ENCODE peak calls at places on chromosome 20, in six cellular contexts. H is K562, B is A549, E is HepG2, O is upper lobe of left lung, K is GM12878. F is an unnamed sample.

GRCh38 chr20:17017232-17017631 is 209.6 kb upstream of the PCSK2 start:
- ATAC-seq in H (no peak), B (no peak), E (no peak), O (no peak), K (no peak), F (no peak)

GRCh38 chr20:8489094-8489883 is 357.2 kb downstream of the PLCB1 start:
- ATAC-seq in H (no peak), B (no peak), E (peak; percentile 71), O (no peak), K (no peak), F (no peak)

GRCh38 chr20:25470045-25470444 is 62.6 kb downstream of the GINS1 start:
- ATAC-seq in H (peak; percentile 94), B (peak; percentile 84), E (peak; percentile 85), O (no peak), K (peak; percentile 83), F (no peak)

GRCh38 chr20:25066386-25066785 is 8.4 kb upstream of the ACSS1 start:
- ATAC-seq in H (no peak), B (peak; percentile 34), E (no peak), O (no peak), K (no peak), F (no peak)

GRCh38 chr20:13299401-13299800 is 78.3 kb downstream of the ISM1 start:
- ATAC-seq in H (peak; percentile 93), B (no peak), E (no peak), O (peak; percentile 6), K (no peak), F (no peak)

GRCh38 chr20:50335105-50335504 is 144.5 kb downstream of the CEBPB start:
- ATAC-seq in H (peak; percentile 98), B (peak; percentile 90), E (peak; percentile 69), O (no peak), K (peak; percentile 55), F (no peak)

GRCh38 chr20:5737619-5737953 is 12.6 kb upstream of the SHLD1 start:
- ATAC-seq in H (no peak), B (no peak), E (no peak), O (no peak), K (no peak), F (no peak)

GRCh38 chr20:46699651-46700359 is 9.6 kb upstream of the SLC2A10 start:
- ATAC-seq in H (peak; percentile 93), B (peak; percentile 86), E (peak; percentile 83), O (no peak), K (peak; percentile 65), F (no peak)

GRCh38 chr20:35174458-35175216 is 2.8 kb downstream of the PROCR start:
- ATAC-seq in H (peak; percentile 93), B (no peak), E (peak; percentile 93), O (no peak), K (no peak), F (no peak)

GRCh38 chr20:35329435-35330139 is 37.4 kb upstream of the FAM83C start:
- ATAC-seq in H (peak; percentile 98), B (peak; percentile 91), E (peak; percentile 58), O (no peak), K (peak; percentile 94), F (no peak)

GRCh38 chr20:46161921-46162320 is 43.8 kb downstream of the CD40 start:
- ATAC-seq in H (no peak), B (no peak), E (no peak), O (no peak), K (no peak), F (no peak)

GRCh38 chr20:22338140-22338708 is 246.1 kb downstream of the FOXA2 start:
- ATAC-seq in H (no peak), B (no peak), E (no peak), O (no peak), K (no peak), F (no peak)

GRCh38 chr20:4886771-4887527 is 114.4 kb downstream of the SLC23A2 start:
- ATAC-seq in H (no peak), B (no peak), E (no peak), O (peak; percentile 25), K (no peak), F (peak; percentile 36)

GRCh38 chr20:58652606-58653303 is 1.7 kb downstream of the STX16 start:
- ATAC-seq in H (peak; percentile 48), B (no peak), E (no peak), O (no peak), K (peak; percentile 20), F (no peak)

GRCh38 chr20:58656825-58657224 is 5.7 kb downstream of the STX16 start:
- ATAC-seq in H (no peak), B (no peak), E (no peak), O (no peak), K (peak; percentile 2), F (no peak)

GRCh38 chr20:58651548-58651822 is 402 bp downstream of the STX16 start:
- ATAC-seq in H (no peak), B (no peak), E (peak; percentile 17), O (no peak), K (no peak), F (no peak)

GRCh38 chr20:58651823-58652605 is 931 bp downstream of the STX16 start:
- ATAC-seq in H (peak; percentile 69), B (peak; percentile 72), E (peak; percentile 61), O (peak; percentile 83), K (peak; percentile 60), F (no peak)

GRCh38 chr20:58655328-58656094 is 4.4 kb downstream of the STX16 start:
- ATAC-seq in H (no peak), B (no peak), E (no peak), O (no peak), K (no peak), F (no peak)
- H3K27ac ChIP-seq in H (no peak overlapping the region), B (no peak overlapping the region), E (no peak overlapping the region), O (no peak overlapping the region), K (peak overlapping the region; percentile 43), F (no peak overlapping the region)

GRCh38 chr20:1815502-1816085 is 79.6 kb upstream of the SIRPA start:
- ATAC-seq in H (no peak), B (no peak), E (no peak), O (no peak), K (no peak), F (no peak)

GRCh38 chr20:1818895-1819294 is 76.3 kb upstream of the SIRPA start:
- ATAC-seq in H (no peak), B (no peak), E (no peak), O (no peak), K (no peak), F (no peak)

GRCh38 chr20:1817577-1818211 is 77.5 kb upstream of the SIRPA start:
- ATAC-seq in H (no peak), B (no peak), E (peak; percentile 36), O (no peak), K (no peak), F (no peak)

GRCh38 chr20:1818247-1818840 is 76.9 kb upstream of the SIRPA start:
- ATAC-seq in H (no peak), B (no peak), E (no peak), O (no peak), K (no peak), F (no peak)

DNA sequence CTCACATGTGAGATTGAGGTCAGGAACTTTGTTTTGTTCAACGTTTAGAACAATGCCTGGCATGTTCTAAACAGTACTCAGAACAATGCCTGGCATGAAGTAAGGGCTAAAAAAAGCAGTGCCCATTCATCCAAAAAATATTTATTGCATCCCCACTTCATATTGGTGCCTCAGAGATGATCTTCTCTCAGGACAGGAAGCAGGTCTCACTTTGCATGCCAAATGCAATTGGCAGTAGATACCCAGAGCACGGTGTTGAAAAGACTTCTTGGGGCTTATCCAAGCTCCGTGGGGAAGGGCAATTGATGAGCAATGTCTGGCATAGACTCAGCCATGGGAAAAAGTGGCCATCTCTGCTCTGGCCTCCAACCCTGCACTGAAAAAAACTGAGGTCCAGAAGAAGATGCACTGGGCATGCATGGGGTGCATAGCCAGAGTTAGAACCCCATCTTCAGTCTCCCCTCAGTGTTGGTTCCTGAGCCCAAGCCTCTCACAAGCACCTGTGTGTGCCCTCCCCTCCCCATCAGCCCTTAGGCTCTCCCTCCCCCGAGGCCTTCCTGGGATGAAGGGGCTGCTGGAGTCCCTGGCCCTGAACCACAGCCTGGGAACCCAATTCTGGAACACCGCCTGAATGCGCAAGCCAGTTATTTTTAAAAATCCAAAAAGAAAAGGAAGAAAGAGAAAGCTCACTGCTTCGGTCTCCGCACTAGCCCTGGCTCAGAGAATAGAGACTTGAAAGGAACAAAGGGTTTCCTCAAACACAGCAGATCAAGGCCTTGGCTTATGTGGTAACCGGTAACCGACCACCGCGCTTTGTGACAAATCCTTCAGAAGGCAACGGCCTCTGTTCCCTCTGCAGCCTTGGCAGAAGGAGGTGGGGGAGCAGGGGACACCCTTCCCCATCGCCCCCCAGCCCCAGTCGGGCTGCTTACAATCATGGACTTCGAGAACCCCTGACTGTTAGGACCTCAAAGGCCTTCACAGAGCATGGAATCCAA is 78.5 kb upstream of the SIRPA start:
- ATAC-seq in H (no peak), B (peak; percentile 58), E (peak; percentile 22), O (no peak), K (no peak), F (peak; percentile 23)
- TF ChIP-seq EP300 in H (no peak), B (peak; percentile 30), E (no peak), O (no peak), K (no peak), F (no peak)

GRCh38 chr20:44993343-44993742 is 27.0 kb downstream of the STK4 start:
- ATAC-seq in H (peak; percentile 71), B (no peak), E (no peak), O (no peak), K (no peak), F (no peak)

GRCh38 chr20:44990425-44990824 is 24.1 kb downstream of the STK4 start:
- ATAC-seq in H (peak; percentile 58), B (no peak), E (no peak), O (no peak), K (peak; percentile 80), F (no peak)

GRCh38 chr20:44988772-44989171 is 22.5 kb downstream of the STK4 start:
- ATAC-seq in H (no peak), B (no peak), E (no peak), O (no peak), K (no peak), F (no peak)

DNA sequence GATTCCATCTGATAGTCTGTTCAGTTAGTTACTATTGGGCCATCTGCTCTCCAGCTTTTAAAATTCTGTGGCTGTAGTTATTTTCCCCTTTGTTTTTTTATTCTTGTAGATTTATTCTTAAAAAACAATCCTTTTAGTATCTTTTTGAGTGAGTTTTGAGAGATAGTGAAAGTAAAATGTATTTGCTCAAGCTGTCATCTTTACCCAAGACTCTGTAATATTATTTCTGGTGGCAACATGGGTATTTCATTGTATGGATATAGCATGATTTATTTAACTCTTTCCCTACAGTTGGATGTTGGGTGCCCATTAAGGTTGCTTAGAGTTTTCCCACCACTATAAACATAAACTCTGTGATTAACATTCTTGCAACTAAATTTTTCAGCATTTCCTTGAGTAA is 24.6 kb downstream of the STK4 start:
- ATAC-seq in H (no peak), B (no peak), E (no peak), O (no peak), K (peak; percentile 52), F (no peak)
- H3K27ac ChIP-seq in H (peak overlapping the region; percentile 26), B (no peak overlapping the region), E (no peak overlapping the region), O (peak overlapping the region; percentile 83), K (peak overlapping the region; percentile 69), F (peak overlapping the region; percentile 55)

GRCh38 chr20:55790178-55790577 is 215.1 kb downstream of the CBLN4 start:
- ATAC-seq in H (no peak), B (no peak), E (no peak), O (no peak), K (no peak), F (no peak)

GRCh38 chr20:55793986-55794385 is 211.3 kb downstream of the CBLN4 start:
- ATAC-seq in H (no peak), B (no peak), E (no peak), O (no peak), K (no peak), F (no peak)

DNA sequence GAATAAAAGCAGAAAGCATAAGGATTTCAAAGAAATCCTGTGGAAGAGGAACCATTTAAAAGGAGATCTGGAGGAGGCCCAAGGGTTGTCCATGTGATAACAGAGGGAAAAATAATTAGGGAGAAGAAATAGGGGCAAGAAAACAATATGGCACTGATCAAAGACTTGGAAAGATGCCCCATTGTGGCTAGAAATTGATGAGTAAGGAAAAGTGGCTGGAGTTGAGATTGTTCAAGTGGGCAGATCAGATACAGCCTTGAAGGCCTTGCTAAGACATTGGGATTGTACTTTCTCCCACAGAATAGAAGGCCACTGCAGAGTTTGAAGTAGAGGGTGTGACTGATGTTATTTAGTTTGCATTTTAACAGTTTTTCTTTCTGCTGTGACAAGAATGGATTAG is 213.3 kb downstream of the CBLN4 start:
- ATAC-seq in H (no peak), B (no peak), E (no peak), O (no peak), K (no peak), F (no peak)
- TF ChIP-seq EP300 in H (no peak), B (no peak), E (no peak), O (no peak), K (no peak), F (no peak)

F was measured in gastroesophageal sphincter.